ENCODE peak calls at places on chromosome 17, in seven cellular contexts. O is psoas muscle, G is epithelial cell of esophagus, J is AG09309, T is AG10803, Y is tibial nerve, H is SK-N-SH. B is an unnamed sample.

GRCh38 chr17:57368637-57369336 is 112.5 kb downstream of the MSI2 start:
- DNase-seq in O (no peak), G (no peak), J (no peak), T (no peak), Y (no peak), H (no peak), B (no peak)

GRCh38 chr17:14061666-14062560 is 7.4 kb upstream of the COX10 start:
- DNase-seq in O (peak), G (peak), J (peak), T (peak), Y (no peak), H (no peak), B (no peak)

GRCh38 chr17:44383861-44384260 is 5.6 kb downstream of the ITGA2B start:
- DNase-seq in O (no peak), G (no peak), J (no peak), T (no peak), Y (no peak), H (no peak), B (no peak)

GRCh38 chr17:36592711-36593321 is 1.1 kb downstream of the DHRS11 start:
- DNase-seq in O (no peak), G (no peak), J (no peak), T (no peak), Y (no peak), H (no peak), B (peak)

GRCh38 chr17:930258-930657 is 49.3 kb downstream of the NXN start:
- DNase-seq in O (peak), G (no peak), J (no peak), T (no peak), Y (no peak), H (no peak), B (no peak)

GRCh38 chr17:78034429-78035091 is 76.1 kb downstream of the TNRC6C start:
- DNase-seq in O (no peak), G (peak), J (no peak), T (peak), Y (no peak), H (no peak), B (no peak)

GRCh38 chr17:54967621-54968258 is 714 bp downstream of the COX11 start:
- DNase-seq in O (no peak), G (peak), J (no peak), T (peak), Y (no peak), H (peak), B (peak)

GRCh38 chr17:59105852-59106462 is 723 bp downstream of the TRIM37 start:
- DNase-seq in O (peak), G (peak), J (no peak), T (peak), Y (peak), H (peak), B (peak)

GRCh38 chr17:66964930-66965800 is 658 bp downstream of the CACNG4 start:
- DNase-seq in O (peak), G (no peak), J (no peak), T (no peak), Y (no peak), H (peak), B (peak)

GRCh38 chr17:5055543-5055942 is 20.3 kb upstream of the SLC52A1 start:
- DNase-seq in O (no peak), G (no peak), J (no peak), T (no peak), Y (no peak), H (peak), B (peak)

GRCh38 chr17:18065546-18065945 is 22.2 kb upstream of the DRG2 start:
- DNase-seq in O (no peak), G (no peak), J (no peak), T (no peak), Y (no peak), H (no peak), B (no peak)

GRCh38 chr17:17971431-17972125 is 622 bp downstream of the TOM1L2 start:
- DNase-seq in O (peak), G (no peak), J (no peak), T (no peak), Y (no peak), H (peak), B (no peak)

GRCh38 chr17:62193297-62193696 is 128.2 kb upstream of the MED13 start:
- DNase-seq in O (no peak), G (no peak), J (no peak), T (no peak), Y (no peak), H (no peak), B (no peak)

GRCh38 chr17:19940722-19941464 is 36.7 kb downstream of the AKAP10 start:
- DNase-seq in O (no peak), G (peak), J (peak), T (peak), Y (no peak), H (no peak), B (no peak)

GRCh38 chr17:17018612-17019429 is 23.4 kb upstream of the MPRIP start:
- DNase-seq in O (no peak), G (peak), J (no peak), T (no peak), Y (no peak), H (no peak), B (no peak)

GRCh38 chr17:78724544-78724943 is 57.5 kb downstream of the CYTH1 start:
- DNase-seq in O (peak), G (peak), J (no peak), T (no peak), Y (no peak), H (peak), B (no peak)

GRCh38 chr17:68248886-68249872 is 1.3 kb downstream of the AMZ2 start:
- DNase-seq in O (no peak), G (no peak), J (no peak), T (no peak), Y (no peak), H (no peak), B (no peak)

GRCh38 chr17:5237541-5238016 is 2.9 kb upstream of the SCIMP start:
- DNase-seq in O (no peak), G (peak), J (peak), T (peak), Y (no peak), H (peak), B (peak)

GRCh38 chr17:50779747-50780363 is 12.5 kb upstream of the ANKRD40CL start:
- DNase-seq in O (no peak), G (no peak), J (no peak), T (no peak), Y (no peak), H (no peak), B (no peak)

GRCh38 chr17:49457564-49458535 is 37.2 kb upstream of the NGFR start:
- DNase-seq in O (no peak), G (no peak), J (no peak), T (no peak), Y (no peak), H (no peak), B (no peak)

GRCh38 chr17:83058478-83059167 is 20.8 kb upstream of the METRNL start:
- DNase-seq in O (peak), G (no peak), J (no peak), T (no peak), Y (peak), H (peak), B (peak)

GRCh38 chr17:55582910-55583309 is 71.7 kb upstream of the SMIM36 start:
- DNase-seq in O (no peak), G (no peak), J (no peak), T (no peak), Y (no peak), H (no peak), B (no peak)

GRCh38 chr17:56918916-56919315 is 5.1 kb upstream of the TRIM25 start:
- DNase-seq in O (no peak), G (peak), J (peak), T (peak), Y (no peak), H (no peak), B (no peak)

GRCh38 chr17:2023692-2024571 is 1.2 kb downstream of the RTN4RL1 start:
- DNase-seq in O (peak), G (peak), J (no peak), T (peak), Y (peak), H (peak), B (peak)
- H3K4me3 ChIP-seq in O (peak), G (peak), J (peak), T (peak), Y (peak), H (peak), B (peak)

GRCh38 chr17:51833045-51833444 is 325.5 kb downstream of the CA10 start:
- DNase-seq in O (no peak), G (no peak), J (no peak), T (no peak), Y (no peak), H (no peak), B (no peak)
- TF ChIP-seq CTCF in O (no peak), G (no peak), J (no peak), T (no peak), Y (no peak), H (no peak), B (no peak)

GRCh38 chr17:32265192-32265895 is at the start of gene RHBDL3:
- DNase-seq in O (no peak), G (no peak), J (no peak), T (no peak), Y (no peak), H (peak), B (peak)

GRCh38 chr17:32266389-32267269 is 997 bp downstream of the RHBDL3 start:
- DNase-seq in O (peak), G (no peak), J (no peak), T (no peak), Y (no peak), H (peak), B (peak)

GRCh38 chr17:32264140-32264799 is 1.4 kb upstream of the RHBDL3 start:
- DNase-seq in O (no peak), G (no peak), J (no peak), T (no peak), Y (no peak), H (no peak), B (peak)

GRCh38 chr17:32264823-32265191 is 825 bp upstream of the RHBDL3 start:
- DNase-seq in O (no peak), G (no peak), J (no peak), T (no peak), Y (no peak), H (no peak), B (no peak)

GRCh38 chr17:32265896-32266388 is 310 bp downstream of the RHBDL3 start:
- DNase-seq in O (no peak), G (no peak), J (no peak), T (no peak), Y (no peak), H (no peak), B (no peak)
- H3K4me3 ChIP-seq in O (peak), G (peak), J (peak), T (peak), Y (peak), H (peak), B (peak)

DNA sequence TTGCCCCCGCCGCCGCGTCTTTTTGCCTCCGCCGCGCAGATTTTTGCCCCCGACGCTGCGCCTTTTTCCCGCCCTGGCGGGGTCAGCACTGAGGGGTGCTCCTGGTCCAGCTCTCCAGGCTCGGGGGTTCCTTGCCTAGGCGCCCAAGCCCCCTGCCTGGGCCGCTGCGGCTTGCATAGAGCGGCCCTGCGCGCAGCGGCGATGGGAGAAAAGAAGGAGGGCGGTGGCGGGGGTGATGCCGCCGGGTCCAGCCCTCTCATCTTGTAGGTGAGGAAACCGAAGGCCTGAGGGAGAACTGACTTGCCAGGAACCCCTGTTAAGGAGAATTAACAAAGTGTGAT is 330.8 kb upstream of the WSB1 start:
- DNase-seq in O (no peak), G (no peak), J (no peak), T (no peak), Y (no peak), H (no peak), B (no peak)
- TF ChIP-seq CTCF in O (no peak), G (no peak), J (no peak), T (no peak), Y (no peak), H (no peak), B (no peak)

DNA sequence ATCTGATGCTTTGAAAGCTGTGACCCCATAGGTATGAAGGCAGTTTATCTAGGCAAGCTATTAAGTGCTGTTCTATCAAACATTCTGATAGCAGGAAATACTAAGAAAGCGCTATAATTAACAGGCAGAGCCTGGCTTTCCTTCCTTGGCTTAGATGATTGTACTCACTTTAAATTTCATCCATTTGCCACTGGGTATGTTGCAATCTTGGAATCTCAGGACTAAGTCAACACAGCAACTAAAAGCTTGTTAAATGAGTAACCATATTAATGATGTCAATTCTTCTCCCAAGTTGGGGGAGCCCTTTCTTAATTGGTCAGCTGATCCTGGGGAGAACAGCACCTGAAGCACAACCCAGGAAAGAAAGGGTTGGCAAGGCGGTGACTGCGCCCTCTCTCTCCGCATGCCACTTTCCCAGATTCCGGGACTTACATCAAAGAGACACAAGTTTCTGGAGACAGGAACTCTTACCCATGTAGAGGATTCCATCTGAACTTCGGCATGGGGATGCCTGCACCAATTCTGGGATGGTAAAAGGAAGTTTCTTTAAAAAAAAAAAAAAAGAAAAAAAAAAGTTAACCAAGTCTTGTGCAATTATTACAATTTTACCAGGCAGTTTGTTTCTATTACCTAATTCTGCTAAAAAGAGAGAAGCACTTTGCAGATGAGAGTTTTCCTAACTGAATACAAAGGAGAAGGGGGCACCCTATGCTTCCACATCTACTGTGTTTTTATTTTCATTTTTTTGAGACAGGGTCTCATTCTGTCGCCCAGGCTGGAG is 54.5 kb upstream of the ICAM2 start:
- DNase-seq in O (no peak), G (peak), J (peak), T (peak), Y (no peak), H (no peak), B (no peak)
- H3K4me3 ChIP-seq in O (no peak), G (no peak), J (no peak), T (no peak), Y (no peak), H (no peak), B (no peak)

GRCh38 chr17:3692346-3692745 is 3.6 kb downstream of the P2RX5 start:
- DNase-seq in O (no peak), G (no peak), J (no peak), T (no peak), Y (no peak), H (no peak), B (no peak)
- TF ChIP-seq CTCF in O (no peak), G (no peak), J (no peak), T (no peak), Y (no peak), H (peak), B (peak)

DNA sequence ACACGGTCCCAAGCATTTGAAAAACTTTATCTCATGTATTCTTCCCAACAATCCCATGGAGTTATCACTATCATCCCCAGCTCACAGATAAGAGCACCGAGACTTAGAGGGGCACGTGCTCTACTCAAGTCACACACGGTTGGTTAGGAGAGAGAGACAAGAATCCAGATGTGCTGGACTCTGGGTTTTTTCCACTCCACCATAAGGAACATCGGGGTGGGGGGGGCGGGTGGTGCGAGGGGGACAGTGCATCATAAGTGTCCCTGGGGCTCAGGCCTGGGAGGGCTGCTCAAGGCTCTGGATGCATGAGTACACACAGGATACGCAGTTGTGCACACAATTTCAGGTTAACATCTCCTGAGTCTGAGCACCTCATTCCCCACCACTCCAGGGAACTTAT is 7.4 kb downstream of the CDC42EP4 start:
- DNase-seq in O (no peak), G (no peak), J (no peak), T (no peak), Y (no peak), H (no peak), B (no peak)
- H3K4me3 ChIP-seq in O (peak), G (no peak), J (no peak), T (peak), Y (no peak), H (no peak), B (no peak)